ENCODE peak calls at places on chromosomes 3 and 15, in nine cellular contexts. O is Panc1, F is epithelial cell of proximal tubule, W is pancreas, C is cardiac fibroblast, D is heart left ventricle, N is stomach, E is H7, V is adrenal gland. A is an unnamed sample.

GRCh38 chr15:65368646-65369045 is 9.2 kb downstream of the IGDCC3 start:
- DNase-seq in O (no peak), F (no peak), W (no peak), C (no peak), D (no peak), N (no peak), E (peak), V (no peak), A (no peak)

GRCh38 chr15:99981839-99982658 is 248.8 kb upstream of the LYSMD4 start:
- DNase-seq in O (no peak), F (no peak), W (no peak), C (no peak), D (no peak), N (no peak), E (peak), V (no peak), A (no peak)

GRCh38 chr3:178320481-178321352 is 215.5 kb upstream of the KCNMB2 start:
- DNase-seq in O (no peak), F (peak), W (peak), C (peak), D (peak), N (peak), E (no peak), V (peak), A (peak)

GRCh38 chr3:131591394-131591990 is 88.7 kb upstream of the MRPL3 start:
- DNase-seq in O (no peak), F (no peak), W (no peak), C (peak), D (peak), N (no peak), E (no peak), V (peak), A (no peak)

GRCh38 chr15:75677601-75678323 is 30.1 kb downstream of the SNX33 start:
- DNase-seq in O (no peak), F (no peak), W (no peak), C (no peak), D (no peak), N (no peak), E (no peak), V (no peak), A (no peak)

GRCh38 chr3:162492446-162493081 is 996.0 kb downstream of the OTOL1 start:
- DNase-seq in O (no peak), F (no peak), W (no peak), C (peak), D (no peak), N (no peak), E (no peak), V (no peak), A (no peak)

GRCh38 chr3:28151608-28152228 is 89.7 kb upstream of the CMC1 start:
- DNase-seq in O (no peak), F (no peak), W (no peak), C (peak), D (no peak), N (no peak), E (no peak), V (no peak), A (no peak)

GRCh38 chr15:62847900-62848489 is 194.6 kb upstream of the TPM1 start:
- DNase-seq in O (peak), F (no peak), W (peak), C (peak), D (peak), N (peak), E (peak), V (peak), A (peak)

GRCh38 chr3:127566801-127567200 is 23.7 kb downstream of the TPRA1 start:
- DNase-seq in O (no peak), F (no peak), W (no peak), C (no peak), D (no peak), N (no peak), E (no peak), V (no peak), A (no peak)

GRCh38 chr3:118292841-118293240 is 741.8 kb downstream of the IGSF11 start:
- DNase-seq in O (no peak), F (no peak), W (no peak), C (no peak), D (no peak), N (no peak), E (no peak), V (no peak), A (no peak)

GRCh38 chr15:64501396-64501716 is 41.0 kb downstream of the ZNF609 start:
- DNase-seq in O (no peak), F (no peak), W (no peak), C (no peak), D (no peak), N (no peak), E (no peak), V (no peak), A (no peak)

GRCh38 chr15:75620776-75621536 is 4.6 kb downstream of the SNUPN start:
- DNase-seq in O (no peak), F (no peak), W (no peak), C (peak), D (peak), N (peak), E (no peak), V (peak), A (peak)

GRCh38 chr3:126895178-126896066 is 87.5 kb upstream of the PLXNA1 start:
- DNase-seq in O (no peak), F (no peak), W (no peak), C (peak), D (no peak), N (no peak), E (no peak), V (peak), A (no peak)

GRCh38 chr3:122097141-122097540 is 42.0 kb downstream of the CD86 start:
- DNase-seq in O (no peak), F (no peak), W (no peak), C (no peak), D (no peak), N (no peak), E (no peak), V (no peak), A (no peak)

GRCh38 chr3:189985938-189986337 is 134.8 kb downstream of the P3H2 start:
- DNase-seq in O (no peak), F (no peak), W (no peak), C (peak), D (no peak), N (no peak), E (no peak), V (no peak), A (no peak)

GRCh38 chr3:69354948-69355347 is 30.9 kb downstream of the FRMD4B start:
- DNase-seq in O (no peak), F (no peak), W (no peak), C (no peak), D (no peak), N (no peak), E (no peak), V (no peak), A (no peak)

GRCh38 chr3:143206955-143207337 is 87.4 kb downstream of the CHST2 start:
- DNase-seq in O (no peak), F (no peak), W (no peak), C (no peak), D (no peak), N (no peak), E (no peak), V (no peak), A (no peak)

GRCh38 chr3:30353711-30354467 is 252.5 kb upstream of the TGFBR2 start:
- DNase-seq in O (no peak), F (no peak), W (no peak), C (no peak), D (no peak), N (no peak), E (no peak), V (no peak), A (no peak)

GRCh38 chr3:63687569-63688233 is 35.2 kb downstream of the SNTN start:
- DNase-seq in O (no peak), F (no peak), W (no peak), C (no peak), D (no peak), N (no peak), E (no peak), V (no peak), A (no peak)

GRCh38 chr15:25737218-25737643 is 125.9 kb downstream of the ATP10A start:
- DNase-seq in O (no peak), F (no peak), W (no peak), C (peak), D (no peak), N (no peak), E (no peak), V (peak), A (no peak)

GRCh38 chr3:144643778-144644191 is 672.2 kb downstream of the DIPK2A start:
- DNase-seq in O (no peak), F (no peak), W (no peak), C (peak), D (no peak), N (no peak), E (no peak), V (no peak), A (no peak)

GRCh38 chr3:53807117-53807521 is 39.1 kb downstream of the CHDH start:
- DNase-seq in O (no peak), F (no peak), W (no peak), C (no peak), D (no peak), N (no peak), E (no peak), V (no peak), A (no peak)

GRCh38 chr3:117844676-117845075 is 1135.1 kb downstream of the TUSC7 start:
- DNase-seq in O (no peak), F (no peak), W (no peak), C (peak), D (no peak), N (no peak), E (no peak), V (no peak), A (no peak)

GRCh38 chr3:123869165-123869564 is 15.0 kb downstream of the MYLK start:
- DNase-seq in O (no peak), F (no peak), W (no peak), C (no peak), D (no peak), N (no peak), E (no peak), V (no peak), A (no peak)

GRCh38 chr3:143119009-143119914 is at the start of gene CHST2:
- DNase-seq in O (no peak), F (no peak), W (peak), C (peak), D (peak), N (peak), E (peak), V (peak), A (peak)

GRCh38 chr3:4956743-4957142 is 22.5 kb upstream of the BHLHE40 start:
- DNase-seq in O (no peak), F (no peak), W (no peak), C (no peak), D (no peak), N (no peak), E (no peak), V (no peak), A (no peak)

GRCh38 chr3:124791639-124792111 is 61.4 kb downstream of the UMPS start:
- DNase-seq in O (no peak), F (no peak), W (no peak), C (peak), D (peak), N (no peak), E (no peak), V (no peak), A (no peak)

GRCh38 chr3:177211503-177212277 is 14.4 kb upstream of the TBL1XR1 start:
- DNase-seq in O (no peak), F (peak), W (peak), C (no peak), D (no peak), N (peak), E (no peak), V (peak), A (peak)

GRCh38 chr15:64046347-64047153 is at the start of gene DAPK2:
- DNase-seq in O (no peak), F (no peak), W (peak), C (peak), D (peak), N (peak), E (peak), V (peak), A (peak)

GRCh38 chr3:121651684-121652083 is 9.0 kb downstream of the HCLS1 start:
- DNase-seq in O (no peak), F (no peak), W (no peak), C (peak), D (no peak), N (no peak), E (no peak), V (no peak), A (no peak)

GRCh38 chr15:98881526-98882517 is 125.8 kb downstream of the PGPEP1L start:
- DNase-seq in O (no peak), F (no peak), W (peak), C (peak), D (no peak), N (no peak), E (peak), V (no peak), A (no peak)

GRCh38 chr3:150106752-150107428 is 136.2 kb upstream of the PFN2 start:
- DNase-seq in O (no peak), F (no peak), W (no peak), C (peak), D (no peak), N (no peak), E (no peak), V (no peak), A (no peak)

GRCh38 chr15:28873585-28874139 is 12.1 kb upstream of the APBA2 start:
- DNase-seq in O (no peak), F (no peak), W (peak), C (no peak), D (no peak), N (no peak), E (no peak), V (peak), A (no peak)

GRCh38 chr3:62682826-62683225 is 192.4 kb downstream of the CADPS start:
- DNase-seq in O (no peak), F (no peak), W (no peak), C (no peak), D (no peak), N (no peak), E (no peak), V (no peak), A (no peak)

GRCh38 chr3:48926425-48927392 is 8.1 kb downstream of the ARIH2 start:
- DNase-seq in O (no peak), F (no peak), W (no peak), C (no peak), D (no peak), N (no peak), E (no peak), V (peak), A (no peak)

GRCh38 chr15:65414841-65415621 is 7.7 kb downstream of the IGDCC4 start:
- DNase-seq in O (no peak), F (no peak), W (peak), C (no peak), D (no peak), N (no peak), E (peak), V (no peak), A (no peak)

GRCh38 chr3:194294888-194295214 is 56.3 kb downstream of the CPN2 start:
- DNase-seq in O (no peak), F (no peak), W (no peak), C (no peak), D (no peak), N (no peak), E (no peak), V (no peak), A (no peak)

GRCh38 chr3:58298189-58298588 is 7.9 kb upstream of the RPP14 start:
- DNase-seq in O (no peak), F (no peak), W (no peak), C (no peak), D (no peak), N (no peak), E (no peak), V (no peak), A (no peak)

GRCh38 chr15:91948001-91948608 is 94.6 kb downstream of the SLCO3A1 start:
- DNase-seq in O (no peak), F (peak), W (no peak), C (peak), D (peak), N (peak), E (peak), V (no peak), A (peak)

GRCh38 chr15:79922512-79923067 is 25.8 kb upstream of the MTHFS start:
- DNase-seq in O (no peak), F (no peak), W (no peak), C (no peak), D (no peak), N (no peak), E (no peak), V (no peak), A (no peak)

GRCh38 chr15:79919749-79920511 is 23.1 kb upstream of the MTHFS start:
- DNase-seq in O (no peak), F (no peak), W (no peak), C (no peak), D (no peak), N (no peak), E (no peak), V (no peak), A (no peak)

GRCh38 chr15:79916424-79916823 is 19.6 kb upstream of the MTHFS start:
- DNase-seq in O (no peak), F (no peak), W (no peak), C (no peak), D (no peak), N (no peak), E (no peak), V (no peak), A (no peak)

GRCh38 chr15:79918278-79918677 is 21.5 kb upstream of the MTHFS start:
- DNase-seq in O (no peak), F (no peak), W (peak), C (no peak), D (no peak), N (no peak), E (no peak), V (no peak), A (no peak)

DNA sequence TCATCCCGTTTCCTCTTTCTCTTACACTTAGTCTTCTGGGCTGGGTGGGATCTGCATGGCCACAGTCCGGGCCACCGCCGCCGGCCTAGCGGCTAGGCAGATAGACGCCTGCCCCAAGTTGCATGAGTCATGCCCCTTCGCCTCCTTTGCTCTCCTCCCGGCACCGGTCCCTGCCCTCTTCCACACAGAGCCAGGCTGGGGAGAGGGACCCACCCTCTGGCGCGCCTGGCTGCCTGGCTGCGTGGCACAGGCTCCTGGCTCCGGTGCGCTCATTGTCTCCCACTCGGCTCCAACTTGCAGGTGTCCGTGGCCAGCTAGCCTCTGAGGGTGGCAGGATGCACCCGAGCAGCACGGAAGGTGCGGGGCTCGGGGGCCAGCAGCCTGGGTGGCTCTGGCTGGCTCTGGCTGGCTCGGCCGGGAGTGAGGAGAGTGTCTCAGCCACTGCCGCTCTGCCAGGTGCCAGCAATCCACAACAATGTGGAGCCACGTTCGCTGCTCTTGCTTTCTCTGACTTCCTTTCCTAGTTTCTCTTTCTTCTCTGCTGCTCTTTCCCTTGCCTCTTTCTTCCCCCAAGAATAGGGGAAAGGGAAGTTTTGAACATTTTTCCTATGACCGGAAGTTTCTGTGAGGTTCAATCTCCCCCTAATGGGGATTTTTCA is 22.4 kb upstream of the MTHFS start:
- DNase-seq in O (no peak), F (no peak), W (no peak), C (no peak), D (no peak), N (no peak), E (peak), V (no peak), A (no peak)
- H3K4me3 ChIP-seq in O (no peak), F (no peak), W (no peak), C (no peak), D (no peak), N (no peak), E (peak), V (no peak), A (no peak)

DNA sequence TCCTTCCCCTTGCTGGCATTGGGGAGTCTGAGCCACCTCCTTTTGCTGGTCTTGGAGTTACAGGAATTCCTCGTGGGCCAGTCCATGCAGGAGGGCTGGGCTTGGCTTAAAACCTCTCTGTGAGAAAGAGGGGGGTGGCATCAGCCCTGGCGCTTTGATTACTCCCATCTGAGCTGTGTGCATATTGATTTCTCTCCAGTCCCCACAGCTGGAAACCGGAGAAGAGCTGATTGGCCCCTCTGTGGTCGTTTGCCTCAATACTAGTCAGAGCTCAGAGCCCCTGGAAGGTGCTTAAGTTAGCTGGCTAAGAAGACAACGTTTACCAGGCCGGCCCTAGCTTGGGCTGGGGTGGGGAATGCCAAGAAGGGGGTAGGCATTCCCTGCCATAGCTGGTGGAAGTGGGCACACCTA is 4.0 kb upstream of the RASGRF1 start:
- DNase-seq in O (no peak), F (no peak), W (no peak), C (no peak), D (no peak), N (no peak), E (no peak), V (no peak), A (no peak)
- H3K4me3 ChIP-seq in O (no peak), F (no peak), W (no peak), C (no peak), D (no peak), N (no peak), E (no peak), V (no peak), A (no peak)

GRCh38 chr3:14688525-14688924 is 13.6 kb downstream of the C3orf20 start:
- DNase-seq in O (no peak), F (no peak), W (no peak), C (no peak), D (no peak), N (no peak), E (no peak), V (no peak), A (no peak)

GRCh38 chr3:14689247-14689980 is 14.5 kb downstream of the C3orf20 start:
- DNase-seq in O (no peak), F (no peak), W (no peak), C (no peak), D (no peak), N (no peak), E (no peak), V (no peak), A (no peak)

GRCh38 chr3:14687360-14687759 is 12.4 kb downstream of the C3orf20 start:
- DNase-seq in O (no peak), F (no peak), W (no peak), C (no peak), D (no peak), N (no peak), E (no peak), V (no peak), A (no peak)

GRCh38 chr3:14691719-14692118 is 16.8 kb downstream of the C3orf20 start:
- DNase-seq in O (no peak), F (no peak), W (no peak), C (no peak), D (no peak), N (no peak), E (no peak), V (no peak), A (no peak)

DNA sequence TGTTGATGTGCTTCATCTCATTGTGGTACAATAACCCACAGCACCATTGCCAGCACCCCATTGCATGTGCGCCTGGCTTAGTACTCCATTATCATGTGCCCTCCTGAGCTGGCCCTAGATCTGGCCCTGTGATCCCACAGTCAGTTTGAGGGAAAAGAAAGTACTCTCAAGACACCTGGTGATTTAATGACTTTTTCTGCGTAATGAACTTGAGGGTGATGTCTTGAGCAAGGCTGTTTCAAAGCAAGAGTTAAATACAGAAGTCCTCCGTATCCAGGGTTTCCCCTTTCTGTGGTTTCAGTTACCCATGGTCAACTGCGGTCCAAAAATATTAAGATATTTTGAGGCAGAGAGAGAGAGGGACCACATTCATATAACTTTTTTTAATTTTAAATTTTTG is 16.3 kb downstream of the C3orf20 start:
- DNase-seq in O (no peak), F (no peak), W (no peak), C (no peak), D (no peak), N (no peak), E (no peak), V (no peak), A (no peak)
- H3K4me3 ChIP-seq in O (no peak), F (no peak), W (no peak), C (no peak), D (no peak), N (no peak), E (no peak), V (no peak), A (no peak)

DNA sequence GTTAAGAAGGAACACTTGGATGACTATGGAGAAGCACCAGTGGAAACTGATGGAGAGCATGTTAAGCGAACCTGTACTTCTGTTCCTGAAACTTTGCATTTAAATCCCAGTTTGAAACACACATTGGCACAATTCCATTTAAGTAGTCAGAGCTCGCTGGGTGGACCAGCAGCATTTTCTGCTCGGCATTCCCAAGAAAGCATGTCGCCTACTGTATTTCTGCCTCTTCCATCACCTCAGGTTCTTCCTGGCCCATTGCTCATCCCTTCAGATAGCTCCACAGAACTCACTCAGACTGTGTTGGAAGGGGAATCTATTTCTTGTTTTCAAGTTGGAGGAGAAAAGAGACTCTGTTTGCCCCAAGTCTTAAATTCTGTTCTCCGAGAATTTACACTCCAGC is 3.0 kb downstream of the SKIL start:
- DNase-seq in O (no peak), F (no peak), W (no peak), C (no peak), D (no peak), N (no peak), E (no peak), V (no peak), A (no peak)
- H3K4me3 ChIP-seq in O (no peak), F (peak), W (no peak), C (peak), D (peak), N (peak), E (peak), V (no peak), A (no peak)

A was measured in colonic mucosa.